ENCODE peak calls at places on chromosome X, in eight cellular contexts. J is NCI-H460; C is ELR; F is GM12892; X is AG08396; V is activated CD4-positive, alpha-beta T cell treated with anti-CD3 and anti-CD28 coated beads, Interleukin-2, amount 10 ng/mL, durations not matched to agents 7 days and 5 days; I is iris pigment epithelial cell; P is right lobe of liver. Y is an unnamed sample.

GRCh38 chrX:136909119-136909705 is 28.7 kb upstream of the RBMX start:
- DNase-seq in V (peak), I (peak), C (peak), P (peak), X (peak), F (peak), J (peak), Y (peak)

GRCh38 chrX:9240956-9241355 is 207.0 kb upstream of the FAM9B start:
- DNase-seq in C (no peak), J (no peak), X (no peak), F (no peak), I (no peak), V (no peak), P (no peak), Y (no peak)

GRCh38 chrX:150693782-150694574 is 782 bp downstream of the MTMR1 start:
- DNase-seq in P (peak), X (peak), V (peak), I (peak), C (peak), F (peak), J (no peak), Y (peak)

GRCh38 chrX:19907794-19908193 is 20.4 kb upstream of the SH3KBP1 start:
- DNase-seq in I (no peak), C (peak), V (no peak), X (no peak), P (no peak), F (no peak), J (no peak), Y (no peak)

GRCh38 chrX:13376857-13377441 is 57.1 kb upstream of the ATXN3L start:
- DNase-seq in X (peak), J (no peak), V (no peak), P (no peak), F (no peak), C (peak), I (peak), Y (peak)

GRCh38 chrX:110241816-110242215 is 76.1 kb downstream of the AMMECR1 start:
- DNase-seq in C (no peak), V (no peak), I (peak), X (peak), J (no peak), F (no peak), P (no peak), Y (peak)

GRCh38 chrX:106698693-106699092 is 27.8 kb upstream of the RNF128 start:
- DNase-seq in I (peak), P (no peak), X (peak), J (no peak), V (no peak), F (no peak), C (peak), Y (peak)

GRCh38 chrX:17656556-17656955 is 80.7 kb upstream of the SCML1 start:
- DNase-seq in P (no peak), C (no peak), I (no peak), X (no peak), F (no peak), V (no peak), J (no peak), Y (no peak)

GRCh38 chrX:129979207-129979920 is 3.1 kb upstream of the BCORL1 start:
- DNase-seq in J (no peak), V (no peak), X (no peak), I (no peak), C (peak), F (no peak), P (no peak), Y (no peak)

GRCh38 chrX:20252392-20253231 is 14.1 kb downstream of the RPS6KA3 start:
- DNase-seq in X (peak), J (peak), P (peak), F (no peak), C (peak), V (peak), I (peak), Y (peak)

GRCh38 chrX:140572724-140573123 is 67.9 kb upstream of the SOX3 start:
- DNase-seq in X (peak), C (peak), F (no peak), J (peak), I (peak), V (peak), P (peak), Y (peak)

GRCh38 chrX:65601530-65602281 is 65.7 kb upstream of the MSN start:
- DNase-seq in P (peak), C (peak), X (peak), I (peak), V (peak), J (peak), F (no peak), Y (peak)

GRCh38 chrX:1336331-1337143 is at the start of gene IL3RA:
- DNase-seq in P (peak), J (no peak), I (peak), C (no peak), X (no peak), V (peak), F (no peak), Y (no peak)

GRCh38 chrX:119398587-119398973 is 556 bp upstream of the SLC25A43 start:
- DNase-seq in F (no peak), J (no peak), V (no peak), I (peak), X (no peak), P (no peak), C (no peak), Y (peak)

GRCh38 chrX:39975094-39975865 is 122.5 kb downstream of the BCOR start:
- DNase-seq in J (no peak), C (peak), V (no peak), X (no peak), F (no peak), I (no peak), P (no peak), Y (peak)

GRCh38 chrX:10126044-10126443 is 30.7 kb upstream of the CLCN4 start:
- DNase-seq in C (no peak), X (no peak), I (no peak), P (no peak), V (no peak), J (no peak), F (no peak), Y (no peak)

GRCh38 chrX:11423949-11424348 is 130.7 kb downstream of the AMELX start:
- DNase-seq in C (no peak), J (no peak), I (no peak), P (no peak), F (no peak), V (no peak), X (no peak), Y (no peak)